ENCODE peak calls at places on chromosomes 12 and 14, in nine cellular contexts. R, N, W, K, B, A, P, Z and T are unnamed samples.
A peak's percentile ranks its signal among the peaks of the same experiment; 100 is the strongest.

GRCh38 chr12:6809056-6809455 is 12.6 kb upstream of the GPR162 start:
- DNase-seq in Z (no peak), K (no peak), A (no peak), R (no peak), B (no peak), W (no peak), N (no peak), P (no peak), T (no peak)

GRCh38 chr12:122106891-122107660 is 28.5 kb downstream of the MLXIP start:
- DNase-seq in W (no peak), B (peak; percentile 81), P (no peak), A (no peak), Z (peak; percentile 82), K (no peak), N (no peak), R (peak; percentile 53), T (no peak)

GRCh38 chr12:121282072-121282742 is 14.3 kb downstream of the CAMKK2 start:
- DNase-seq in Z (no peak), W (no peak), R (peak; percentile 11), P (no peak), A (no peak), K (no peak), N (no peak), B (no peak), T (no peak)

GRCh38 chr14:89616425-89617141 is 199.6 kb upstream of the FOXN3 start:
- DNase-seq in W (no peak), B (no peak), Z (peak; percentile 21), N (no peak), K (no peak), A (no peak), P (no peak), R (no peak), T (no peak)

GRCh38 chr12:12265035-12265434 is 1.8 kb downstream of the LRP6 start:
- DNase-seq in R (no peak), K (no peak), N (no peak), Z (no peak), A (no peak), B (no peak), W (no peak), P (no peak), T (no peak)

GRCh38 chr14:94029671-94030203 is 3.6 kb downstream of the OTUB2 start:
- DNase-seq in K (no peak), R (no peak), P (no peak), Z (peak; percentile 26), W (no peak), A (no peak), N (no peak), B (no peak), T (no peak)

GRCh38 chr12:56633465-56634241 is 3.5 kb upstream of the BAZ2A start:
- DNase-seq in Z (no peak), W (no peak), N (no peak), P (no peak), K (no peak), R (no peak), A (no peak), B (no peak), T (no peak)

GRCh38 chr14:96162741-96163140 is 41.9 kb upstream of the BDKRB2 start:
- DNase-seq in K (no peak), Z (peak; percentile 6), A (no peak), W (no peak), N (no peak), B (no peak), P (no peak), R (no peak), T (no peak)

GRCh38 chr14:71236430-71236829 is 329.2 kb downstream of the PCNX1 start:
- DNase-seq in P (no peak), W (no peak), R (no peak), Z (no peak), A (no peak), K (no peak), N (no peak), B (no peak), T (no peak)

GRCh38 chr12:44503329-44503728 is 372.8 kb downstream of the NELL2 start:
- DNase-seq in K (no peak), W (no peak), R (no peak), N (no peak), A (no peak), Z (no peak), B (no peak), P (no peak), T (no peak)

GRCh38 chr12:727321-727720 is 25.1 kb upstream of the WNK1 start:
- DNase-seq in W (no peak), A (no peak), N (no peak), R (peak; percentile 55), K (no peak), B (no peak), Z (no peak), P (no peak), T (no peak)

GRCh38 chr14:93857500-93857899 is 69.2 kb upstream of the PRIMA1 start:
- DNase-seq in Z (no peak), N (no peak), R (no peak), K (no peak), B (no peak), P (no peak), W (no peak), A (no peak), T (no peak)

GRCh38 chr14:75204106-75204505 is 27.7 kb upstream of the TMED10 start:
- DNase-seq in B (no peak), A (no peak), Z (peak; percentile 62), N (no peak), P (no peak), K (no peak), R (no peak), W (no peak), T (peak; percentile 39)

GRCh38 chr12:109841356-109841755 is 8.2 kb upstream of the TRPV4 start:
- DNase-seq in K (no peak), N (no peak), P (no peak), R (no peak), B (no peak), W (no peak), A (no peak), Z (no peak), T (no peak)

GRCh38 chr12:64611430-64612286 is 1.4 kb downstream of the RASSF3 start:
- DNase-seq in B (peak; percentile 88), P (peak; percentile 50), W (no peak), R (peak; percentile 57), Z (peak; percentile 60), K (no peak), N (peak; percentile 59), A (no peak), T (no peak)

DNA sequence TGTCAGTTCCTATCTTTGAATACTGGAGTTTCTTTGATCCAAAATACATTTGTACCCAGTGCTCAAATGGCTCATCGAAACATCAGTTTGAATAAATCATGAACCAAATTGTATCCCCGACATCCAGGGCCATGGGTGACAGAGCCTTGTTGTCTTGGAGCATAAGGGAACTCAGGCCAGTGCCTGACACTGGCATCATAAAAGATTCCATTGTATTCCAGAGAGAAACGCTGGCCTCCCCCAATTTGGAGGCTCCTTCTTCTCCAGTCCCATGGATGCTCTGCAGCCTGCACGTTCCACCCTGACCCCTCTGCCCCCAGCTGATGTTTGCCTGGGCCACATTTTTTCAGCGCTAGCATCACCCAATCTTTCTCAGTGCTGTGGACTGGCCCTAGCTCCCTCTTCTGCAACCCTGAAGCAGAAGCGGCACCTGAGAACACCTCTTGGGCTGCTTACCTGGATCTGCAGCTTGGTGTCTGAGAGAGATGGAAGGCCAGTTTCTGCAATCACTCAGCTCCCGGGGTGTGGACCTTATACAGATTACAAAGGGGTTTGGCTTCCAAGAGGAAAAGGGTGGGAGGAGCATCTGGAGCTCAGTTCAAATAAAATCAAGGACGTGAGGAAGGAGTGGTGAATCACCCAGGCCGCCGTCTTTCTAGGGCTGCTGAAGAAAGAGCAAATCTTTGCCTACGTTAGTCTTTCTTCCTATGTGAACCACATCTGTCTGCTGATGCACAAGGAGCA is at the start of gene RNASE1:
- DNase-seq in K (no peak), Z (peak; percentile 87), N (no peak), B (no peak), R (peak; percentile 79), P (peak; percentile 49), W (no peak), A (no peak), T (no peak)
- H3K4me3 ChIP-seq in K (no peak within 1 kb of the TSS), Z (peak within 1 kb of the TSS; percentile 9), N (no peak within 1 kb of the TSS), B (peak within 1 kb of the TSS; percentile 40), R (peak within 1 kb of the TSS; percentile 8), P (peak within 1 kb of the TSS; percentile 21), W (peak within 1 kb of the TSS; percentile 20), A (peak within 1 kb of the TSS; percentile 44), T (no peak within 1 kb of the TSS)

GRCh38 chr12:53479314-53479713 is 19.9 kb downstream of the MAP3K12 start:
- DNase-seq in Z (no peak), R (no peak), B (no peak), K (no peak), P (no peak), N (no peak), W (no peak), A (no peak), T (no peak)

GRCh38 chr12:53474077-53474476 is 22.2 kb downstream of the PCBP2 start:
- DNase-seq in W (no peak), R (no peak), N (no peak), A (no peak), B (no peak), Z (no peak), P (no peak), K (no peak), T (no peak)

GRCh38 chr12:53478865-53479264 is 20.4 kb downstream of the MAP3K12 start:
- DNase-seq in R (no peak), W (no peak), Z (no peak), P (no peak), A (no peak), K (no peak), B (no peak), N (no peak), T (no peak)

GRCh38 chr12:53474819-53475218 is 22.9 kb downstream of the PCBP2 start:
- DNase-seq in N (no peak), K (no peak), B (no peak), A (no peak), R (no peak), W (no peak), P (no peak), Z (no peak), T (no peak)

DNA sequence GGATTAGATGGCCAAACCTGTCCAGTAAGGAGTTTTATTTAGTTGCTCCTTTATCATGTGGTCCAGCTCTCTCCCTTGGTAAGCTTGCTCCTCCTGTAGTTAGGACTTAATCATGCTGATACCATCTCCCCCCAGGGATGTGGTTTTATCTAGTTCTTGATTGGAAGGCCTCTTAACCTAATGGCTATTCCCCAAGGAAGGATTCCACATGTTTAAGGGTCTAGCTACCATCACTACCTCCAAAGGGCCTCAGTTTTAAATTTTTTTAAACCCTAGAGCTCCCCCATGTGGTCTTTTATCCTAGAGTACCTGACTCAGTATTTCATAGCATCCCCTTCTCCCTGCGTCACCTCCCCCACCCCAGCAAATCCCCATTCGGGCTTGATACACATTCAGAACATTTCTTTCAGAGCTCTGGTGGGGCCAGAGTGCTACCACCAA is 22.5 kb downstream of the MAP3K12 start:
- DNase-seq in R (no peak), P (no peak), K (no peak), W (no peak), N (no peak), Z (no peak), A (no peak), B (no peak), T (no peak)
- TF ChIP-seq CTCF in R (no peak), P (no peak), K (no peak), W (peak; percentile 70), N (no peak), Z (peak; percentile 23), A (peak; percentile 14), B (peak; percentile 11), T (peak; percentile 44)

GRCh38 chr14:105858676-105859025 is 332.3 kb downstream of the TMEM121 start:
- DNase-seq in W (no peak), A (no peak), B (no peak), K (no peak), P (peak; percentile 8), Z (no peak), R (no peak), N (peak; percentile 51), T (no peak)
- H3K36me3 ChIP-seq in W (no peaks in the 10 kb centered on the region), A (no peaks in the 10 kb centered on the region), B (no peaks in the 10 kb centered on the region), K (no peaks in the 10 kb centered on the region), P (no peaks in the 10 kb centered on the region), Z (no peaks in the 10 kb centered on the region), R (no peaks in the 10 kb centered on the region), N (no peaks in the 10 kb centered on the region), T (no peaks in the 10 kb centered on the region)

GRCh38 chr14:103607039-103607668 is 21.9 kb upstream of the KLC1 start:
- DNase-seq in K (no peak), P (peak; percentile 80), Z (peak; percentile 80), N (peak; percentile 71), W (no peak), B (peak; percentile 83), A (peak; percentile 96), R (peak; percentile 80), T (peak; percentile 80)
- H3K4me3 ChIP-seq in K (peak overlapping the region; percentile 40), P (no peak overlapping the region), Z (peak overlapping the region; percentile 11), N (peak overlapping the region; percentile 33), W (peak overlapping the region; percentile 24), B (no peak overlapping the region), A (peak overlapping the region; percentile 40), R (no peak overlapping the region), T (no peak overlapping the region)